ENCODE peak calls at places on chromosome 14, in nine cellular contexts. E, L, I, Y, D, P, J, G and H are unnamed samples. For H3K79me2, the result is how much of the 10 kb centered on the place peaks cover.

GRCh38 chr14:95993768-95994592 is 45.2 kb upstream of the C14orf132 start:
- DNase-seq in L (peak), Y (peak), D (peak), P (peak), G (peak), J (peak), E (peak), I (peak), H (no peak)

GRCh38 chr14:61570188-61570960 is 124.9 kb upstream of the HIF1A start:
- DNase-seq in Y (no peak), P (no peak), L (no peak), G (no peak), E (no peak), D (peak), J (no peak), I (no peak), H (no peak)

GRCh38 chr14:104681689-104682074 is 7.7 kb upstream of the INF2 start:
- DNase-seq in L (peak), Y (no peak), P (peak), I (no peak), E (peak), J (peak), D (peak), G (peak), H (no peak)

GRCh38 chr14:101897326-101897725 is 67.0 kb upstream of the DYNC1H1 start:
- DNase-seq in I (no peak), P (no peak), Y (no peak), J (no peak), E (no peak), G (no peak), L (no peak), D (no peak), H (no peak)

GRCh38 chr14:62179367-62180018 is 417.3 kb downstream of the SNAPC1 start:
- DNase-seq in Y (peak), E (peak), L (peak), I (peak), P (peak), G (peak), D (peak), J (peak), H (peak)

GRCh38 chr14:77104393-77104792 is 6.3 kb downstream of the CIPC start:
- DNase-seq in G (no peak), Y (no peak), E (no peak), I (no peak), L (no peak), J (no peak), D (no peak), P (no peak), H (no peak)

GRCh38 chr14:82431031-82431430 is 897.4 kb upstream of the SEL1L start:
- DNase-seq in J (no peak), D (no peak), P (no peak), I (no peak), G (no peak), Y (no peak), E (no peak), L (no peak), H (no peak)

GRCh38 chr14:100857196-100857922 is 31.4 kb downstream of the MEG3 start:
- DNase-seq in E (no peak), Y (no peak), D (no peak), I (no peak), J (no peak), P (no peak), L (no peak), G (no peak), H (no peak)

GRCh38 chr14:61417141-61417540 is 95.8 kb downstream of the PRKCH start:
- DNase-seq in D (no peak), J (no peak), G (no peak), E (no peak), Y (no peak), L (no peak), I (no peak), P (peak), H (no peak)

GRCh38 chr14:32469388-32470160 is 140.5 kb downstream of the AKAP6 start:
- DNase-seq in P (peak), D (peak), G (peak), J (peak), I (peak), E (peak), Y (peak), L (peak), H (no peak)

GRCh38 chr14:78836777-78837176 is 666.6 kb downstream of the NRXN3 start:
- DNase-seq in J (peak), L (peak), D (peak), I (peak), G (peak), Y (peak), E (peak), P (peak), H (peak)

GRCh38 chr14:78484002-78484401 is 313.8 kb downstream of the NRXN3 start:
- DNase-seq in Y (no peak), D (no peak), L (no peak), E (no peak), G (no peak), P (no peak), J (no peak), I (no peak), H (no peak)

GRCh38 chr14:72710212-72710611 is 183.7 kb downstream of the DPF3 start:
- DNase-seq in D (no peak), Y (no peak), J (no peak), G (no peak), P (no peak), I (no peak), E (no peak), L (peak), H (no peak)

GRCh38 chr14:74911221-74911620 is 11.8 kb downstream of the RPS6KL1 start:
- DNase-seq in L (no peak), P (no peak), D (no peak), I (no peak), Y (no peak), J (no peak), E (no peak), G (no peak), H (no peak)

GRCh38 chr14:64682173-64682710 is 22.0 kb upstream of the PLEKHG3 start:
- DNase-seq in L (peak), J (peak), E (no peak), D (peak), G (peak), Y (no peak), I (no peak), P (peak), H (no peak)

GRCh38 chr14:32711103-32711680 is 227.5 kb upstream of the NPAS3 start:
- DNase-seq in G (peak), J (no peak), I (peak), P (peak), D (peak), Y (peak), L (peak), E (peak), H (no peak)

GRCh38 chr14:53190938-53191337 is 37.8 kb upstream of the DDHD1 start:
- DNase-seq in L (no peak), I (no peak), G (no peak), D (peak), P (no peak), Y (no peak), J (peak), E (no peak), H (no peak)

GRCh38 chr14:93533864-93534263 is 103.1 kb downstream of the UNC79 start:
- DNase-seq in D (no peak), E (no peak), I (no peak), G (no peak), J (no peak), L (no peak), P (no peak), Y (no peak), H (no peak)

GRCh38 chr14:22387776-22388241 is 201.2 kb downstream of the DAD1 start:
- DNase-seq in G (no peak), Y (no peak), D (peak), I (no peak), P (no peak), E (no peak), L (no peak), J (no peak), H (no peak)

GRCh38 chr14:22176930-22177329 is 412.1 kb downstream of the DAD1 start:
- DNase-seq in Y (no peak), E (no peak), J (no peak), G (no peak), I (no peak), D (no peak), L (no peak), P (no peak), H (no peak)

GRCh38 chr14:104776481-104776880 is 19.1 kb downstream of the AKT1 start:
- DNase-seq in D (no peak), E (no peak), Y (no peak), I (no peak), G (no peak), P (no peak), L (no peak), J (no peak), H (no peak)

GRCh38 chr14:104889374-104889755 is 24.3 kb downstream of the CEP170B start:
- DNase-seq in G (no peak), P (no peak), Y (no peak), E (peak), I (no peak), D (no peak), L (no peak), J (no peak), H (no peak)

GRCh38 chr14:96501383-96501745 is 818 bp upstream of the PAPOLA start:
- DNase-seq in P (no peak), G (peak), L (no peak), J (no peak), Y (peak), D (no peak), I (no peak), E (no peak), H (no peak)

GRCh38 chr14:72416892-72417291 is 477.0 kb downstream of the DPF3 start:
- DNase-seq in J (no peak), E (no peak), Y (peak), I (peak), P (no peak), G (no peak), D (no peak), L (no peak), H (no peak)

GRCh38 chr14:65168840-65169239 is 66.5 kb upstream of the MAX start:
- DNase-seq in P (no peak), Y (no peak), I (peak), L (peak), G (no peak), J (peak), D (no peak), E (no peak), H (no peak)

GRCh38 chr14:102095871-102096568 is 9.2 kb upstream of the HSP90AA1 start:
- DNase-seq in Y (no peak), G (no peak), I (no peak), L (no peak), J (no peak), P (no peak), E (peak), D (no peak), H (no peak)

GRCh38 chr14:89374908-89375307 is 42.1 kb downstream of the FOXN3 start:
- DNase-seq in E (no peak), P (no peak), L (no peak), I (no peak), Y (no peak), D (no peak), G (no peak), J (no peak), H (no peak)
- H3K79me2 ChIP-seq in E (half or more), P (under half), L (under half), I (under half), Y (half or more), D (half or more), G (half or more), J (under half), H (under half)

GRCh38 chr14:28777773-28778606 is 11.4 kb downstream of the FOXG1 start:
- DNase-seq in Y (no peak), D (no peak), L (no peak), J (no peak), E (peak), I (no peak), G (no peak), P (no peak), H (no peak)
- TF ChIP-seq EZH2 in Y (no peak), D (peak), L (peak), J (peak), E (peak), I (no peak), G (no peak), P (peak), H (peak)

DNA sequence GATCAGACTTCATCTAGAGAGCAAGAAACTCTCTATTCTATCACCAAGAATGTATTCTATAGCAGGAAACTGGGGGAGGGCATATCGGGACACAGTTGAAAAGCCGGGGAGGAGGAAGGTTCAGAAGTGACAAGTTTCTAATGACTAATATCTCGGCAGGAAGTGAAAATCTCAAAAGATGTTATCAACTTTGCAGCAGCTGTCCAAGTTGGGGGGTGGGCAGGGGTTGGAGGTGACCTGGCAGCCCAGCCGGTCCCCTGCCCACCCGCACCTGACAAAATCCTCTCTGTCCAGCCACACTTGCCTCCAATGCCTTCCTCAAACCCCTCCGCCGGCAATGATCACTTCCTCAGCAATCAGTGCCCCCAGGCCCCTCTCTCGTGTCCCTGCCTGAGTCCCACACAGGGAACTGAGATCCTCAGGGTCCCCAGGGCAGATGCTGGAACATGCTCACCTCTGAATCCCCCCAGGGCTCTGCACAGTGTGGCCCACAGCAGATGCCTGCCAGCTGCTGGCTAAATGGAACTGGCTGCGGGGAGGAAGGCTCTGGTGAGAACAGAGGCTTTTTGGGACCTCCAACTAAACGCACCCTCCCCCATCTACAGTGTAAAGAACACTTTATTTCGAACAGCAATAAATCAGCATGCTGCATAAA is 43.9 kb downstream of the CCDC88C start:
- DNase-seq in P (peak), D (no peak), G (no peak), E (no peak), L (no peak), Y (peak), I (no peak), J (no peak), H (no peak)
- H3K79me2 ChIP-seq in P (under half), D (under half), G (under half), E (half or more), L (under half), Y (half or more), I (under half), J (under half), H (under half)

GRCh38 chr14:94771191-94771905 is 1.4 kb upstream of the GSC start:
- DNase-seq in G (no peak), L (no peak), I (no peak), P (no peak), J (no peak), D (no peak), E (peak), Y (no peak), H (no peak)
- TF ChIP-seq EZH2 in G (peak), L (peak), I (no peak), P (peak), J (no peak), D (peak), E (peak), Y (no peak), H (no peak)